ENCODE peak calls at places on chromosome 2, in eight cellular contexts. O, B, U, W, C, D, R and A are unnamed samples.

GRCh38 chr2:231197741-231198290 is 615 bp upstream of the ARMC9 start:
- DNase-seq in O (no peak), B (no peak), U (no peak), W (no peak), C (no peak), D (no peak), R (no peak), A (no peak)

GRCh38 chr2:182618672-182619079 is 97.4 kb upstream of the DNAJC10 start:
- DNase-seq in O (peak), B (no peak), U (no peak), W (no peak), C (no peak), D (peak), R (no peak), A (no peak)

GRCh38 chr2:109699646-109700045 is 85.5 kb downstream of the SOWAHC start:
- DNase-seq in O (no peak), B (no peak), U (peak), W (peak), C (no peak), D (no peak), R (no peak), A (no peak)

GRCh38 chr2:200340527-200341224 is 34.2 kb downstream of the SPATS2L start:
- DNase-seq in O (no peak), B (no peak), U (no peak), W (no peak), C (no peak), D (no peak), R (no peak), A (no peak)

GRCh38 chr2:96138146-96139145 is at the start of gene ASTL:
- DNase-seq in O (peak), B (peak), U (peak), W (peak), C (peak), D (peak), R (no peak), A (peak)

GRCh38 chr2:152036611-152037469 is 62.0 kb downstream of the CACNB4 start:
- DNase-seq in O (peak), B (peak), U (peak), W (peak), C (peak), D (peak), R (no peak), A (peak)

GRCh38 chr2:85273732-85274731 is 53.8 kb downstream of the TGOLN2 start:
- DNase-seq in O (peak), B (no peak), U (peak), W (no peak), C (no peak), D (peak), R (no peak), A (no peak)

GRCh38 chr2:219497495-219498279 is 1.0 kb upstream of the GMPPA start:
- DNase-seq in O (peak), B (peak), U (peak), W (peak), C (peak), D (peak), R (no peak), A (peak)

GRCh38 chr2:187129306-187129705 is 280.3 kb upstream of the ZSWIM2 start:
- DNase-seq in O (no peak), B (no peak), U (no peak), W (no peak), C (no peak), D (no peak), R (no peak), A (no peak)

GRCh38 chr2:118844261-118845004 is 3.0 kb downstream of the EN1 start:
- DNase-seq in O (no peak), B (no peak), U (no peak), W (no peak), C (no peak), D (no peak), R (no peak), A (no peak)

GRCh38 chr2:636151-636621 is 41.0 kb downstream of the TMEM18 start:
- DNase-seq in O (no peak), B (no peak), U (no peak), W (no peak), C (no peak), D (no peak), R (peak), A (no peak)

GRCh38 chr2:20611077-20611843 is 39.6 kb downstream of the HS1BP3 start:
- DNase-seq in O (peak), B (no peak), U (peak), W (peak), C (no peak), D (no peak), R (no peak), A (no peak)

GRCh38 chr2:67524236-67524635 is 127.1 kb downstream of the ETAA1 start:
- DNase-seq in O (no peak), B (no peak), U (no peak), W (no peak), C (no peak), D (no peak), R (no peak), A (no peak)

DNA sequence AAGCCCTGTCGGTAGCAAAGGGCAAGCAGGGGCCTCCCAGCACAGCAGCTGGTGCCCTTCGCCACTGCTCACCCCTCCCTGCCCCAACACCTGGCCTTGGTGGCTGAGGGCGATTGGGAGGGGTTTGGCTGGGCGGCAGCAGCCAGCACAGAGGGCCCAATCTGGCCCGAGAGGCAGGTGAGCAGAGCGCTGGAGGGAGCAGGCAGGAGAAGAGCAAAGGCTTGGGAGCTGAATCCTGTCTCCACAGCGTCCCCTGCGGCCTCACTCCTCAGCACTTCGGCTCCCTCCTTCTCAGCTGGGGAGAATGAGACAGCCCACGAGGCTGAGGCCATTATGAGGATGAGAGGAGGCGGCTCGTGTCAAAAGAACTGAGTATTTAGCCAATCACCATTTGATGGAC is 74.9 kb upstream of the TAF1B start:
- DNase-seq in O (no peak), B (no peak), U (no peak), W (no peak), C (peak), D (no peak), R (no peak), A (no peak)
- TF ChIP-seq CTCF in O (peak), B (no peak), U (no peak), W (no peak), C (peak), D (no peak), R (peak), A (no peak)

DNA sequence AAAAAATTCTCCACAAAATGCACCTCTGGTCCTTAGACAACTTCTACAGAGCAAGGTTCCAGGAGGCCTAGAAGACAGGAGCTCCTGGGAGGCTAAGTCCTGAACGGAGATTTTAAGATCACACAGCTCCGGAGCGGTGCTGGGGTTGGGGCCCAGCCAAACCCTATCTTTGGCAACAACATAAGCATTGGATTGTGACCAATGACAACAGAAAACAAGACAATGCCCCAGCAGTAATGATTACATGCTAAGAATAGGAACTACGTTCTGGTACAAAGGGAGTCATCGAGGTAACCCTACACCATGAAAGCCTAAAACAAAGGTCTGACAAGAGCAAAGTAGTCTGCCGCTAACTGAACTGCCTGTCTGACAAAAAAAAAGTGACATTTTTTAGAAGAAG is 171.2 kb downstream of the CMPK2 start:
- DNase-seq in O (peak), B (no peak), U (no peak), W (no peak), C (no peak), D (no peak), R (no peak), A (no peak)
- TF ChIP-seq CTCF in O (no peak), B (no peak), U (no peak), W (no peak), C (no peak), D (no peak), R (no peak), A (no peak)

DNA sequence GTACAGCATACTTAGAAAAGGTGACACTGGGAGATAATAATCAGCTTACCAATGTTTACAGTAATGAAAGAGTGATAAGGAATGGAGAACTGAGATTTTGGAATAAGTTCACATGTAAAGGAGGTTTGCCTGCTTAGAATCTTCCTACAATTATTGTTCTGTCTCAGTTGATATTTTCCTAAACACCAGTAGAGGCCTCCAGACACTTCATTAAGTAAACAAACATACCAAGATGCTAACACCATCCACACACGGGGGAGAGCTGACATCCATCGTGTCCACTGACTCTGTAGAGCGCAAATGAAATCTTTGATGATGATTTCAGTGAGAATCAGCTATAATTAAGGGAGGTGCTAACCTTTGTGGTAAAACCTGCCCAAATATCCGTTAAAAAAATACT is 211.7 kb upstream of the MMADHC start:
- DNase-seq in O (peak), B (no peak), U (peak), W (no peak), C (no peak), D (peak), R (no peak), A (peak)
- TF ChIP-seq CTCF in O (peak), B (peak), U (no peak), W (no peak), C (no peak), D (peak), R (peak), A (no peak)

DNA sequence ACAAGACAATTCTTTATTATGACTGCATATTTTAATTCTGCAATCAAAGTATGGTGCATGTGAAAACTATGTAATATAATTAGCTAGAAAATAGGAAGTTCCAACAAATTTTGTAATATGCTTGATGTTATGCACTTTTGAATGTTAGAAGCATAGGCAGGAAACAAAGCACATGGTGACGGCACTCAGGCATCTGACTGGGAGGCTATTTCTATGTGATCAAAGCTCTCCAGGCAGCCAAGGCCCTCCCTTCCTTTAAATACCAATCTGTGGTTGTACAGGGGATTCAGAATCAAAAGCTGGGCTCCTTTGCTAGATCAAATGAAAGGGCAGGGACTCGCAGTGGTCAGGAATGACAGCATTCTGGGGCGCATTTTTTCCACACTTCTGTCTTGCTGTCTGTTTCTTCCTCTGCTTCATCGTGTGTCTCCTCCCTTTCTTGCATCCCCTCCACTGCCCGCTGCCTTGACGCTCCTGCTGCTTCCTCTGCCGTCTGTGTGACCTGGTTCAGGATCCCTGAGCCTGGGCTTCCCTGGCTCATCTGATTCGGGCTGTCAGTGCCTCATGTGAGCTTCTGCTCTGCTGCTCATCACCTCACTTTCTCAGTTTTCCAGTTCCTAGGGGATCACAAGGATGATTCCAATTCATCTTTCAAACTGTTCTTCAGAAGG is 30.8 kb downstream of the TMEM182 start:
- DNase-seq in O (no peak), B (no peak), U (no peak), W (no peak), C (no peak), D (no peak), R (no peak), A (no peak)
- TF ChIP-seq CTCF in O (no peak), B (no peak), U (no peak), W (no peak), C (no peak), D (no peak), R (no peak), A (no peak)

DNA sequence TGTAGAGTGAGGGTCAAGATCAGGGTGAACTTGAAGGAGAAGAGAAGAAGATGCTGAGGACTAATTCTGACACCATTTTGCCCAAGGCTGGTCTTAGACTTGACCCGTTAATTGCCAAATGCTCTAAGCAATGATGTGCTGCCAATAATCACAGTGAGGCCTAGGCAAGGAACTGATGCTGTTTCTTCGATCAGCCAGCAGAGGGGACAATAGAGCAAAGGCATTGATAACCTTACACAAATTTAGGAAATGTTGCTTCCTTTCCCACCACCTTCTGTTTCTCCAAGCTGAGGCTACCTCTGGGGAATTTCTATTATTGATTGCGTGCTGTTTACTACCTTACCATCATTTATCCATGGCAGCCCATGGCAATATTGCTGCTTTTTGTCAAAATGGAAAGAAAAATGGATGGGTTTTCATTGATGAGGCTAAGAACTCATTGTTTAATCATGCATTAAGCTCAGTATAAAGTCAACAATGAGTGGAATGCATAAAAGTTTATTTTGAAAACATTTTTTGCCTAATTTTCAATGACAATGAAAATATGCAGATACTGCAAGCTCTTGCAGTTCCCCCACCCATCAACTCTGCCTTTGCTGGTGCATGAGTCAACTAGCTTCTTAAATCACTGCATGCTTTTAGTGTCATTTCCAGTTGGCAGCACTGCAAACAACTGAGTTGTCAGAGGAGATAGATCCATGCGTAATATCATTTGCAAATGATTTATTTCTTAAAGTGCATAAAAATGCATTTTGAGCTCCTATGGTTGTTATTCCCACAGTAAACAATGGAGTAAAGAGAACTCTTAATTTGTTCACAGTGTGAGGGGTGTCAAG is 116.4 kb upstream of the NYAP2 start:
- DNase-seq in O (peak), B (peak), U (peak), W (no peak), C (no peak), D (peak), R (no peak), A (peak)
- TF ChIP-seq CTCF in O (peak), B (peak), U (peak), W (no peak), C (peak), D (peak), R (peak), A (peak)

DNA sequence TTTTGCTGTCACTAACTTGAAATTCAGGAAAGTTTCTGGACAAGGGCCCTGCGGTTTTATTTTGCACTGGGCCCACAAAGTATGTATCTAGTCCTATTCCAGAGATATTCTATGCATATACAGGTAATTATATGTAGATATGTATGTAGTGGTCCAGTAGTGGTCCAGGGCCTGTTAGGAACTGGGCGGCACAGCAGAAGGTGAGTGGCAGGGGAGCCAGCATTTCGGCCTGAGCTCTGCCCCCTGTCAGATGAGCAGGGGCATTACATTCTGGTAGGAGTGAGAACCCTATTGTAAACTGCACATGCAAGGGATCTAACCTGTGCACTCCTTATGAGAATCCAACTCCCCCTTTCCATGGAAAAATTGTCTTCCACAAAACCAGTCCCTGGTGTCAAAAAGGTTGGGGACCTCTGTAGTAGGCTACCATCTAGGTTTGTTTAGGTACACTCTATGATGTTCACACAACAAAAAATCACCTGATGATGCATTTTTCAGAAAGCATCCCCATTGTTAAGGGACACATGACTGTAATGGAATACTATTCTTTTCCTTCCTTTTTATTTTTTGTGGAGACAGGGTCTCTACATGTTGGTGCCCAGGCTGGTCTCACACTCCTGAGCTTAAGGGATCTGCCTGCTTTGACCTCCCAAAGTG is 2.8 kb upstream of the PPP4R3B start:
- DNase-seq in O (no peak), B (no peak), U (peak), W (no peak), C (no peak), D (peak), R (no peak), A (no peak)
- TF ChIP-seq CTCF in O (peak), B (peak), U (peak), W (no peak), C (peak), D (peak), R (peak), A (peak)

GRCh38 chr2:240595381-240596079 is 9.0 kb downstream of the CAPN10 start:
- DNase-seq in O (no peak), B (peak), U (no peak), W (no peak), C (no peak), D (no peak), R (no peak), A (peak)
- TF ChIP-seq CTCF in O (peak), B (no peak), U (no peak), W (no peak), C (peak), D (peak), R (peak), A (peak)

GRCh38 chr2:179218848-179219594 is 45.6 kb downstream of the SESTD1 start:
- DNase-seq in O (peak), B (peak), U (peak), W (peak), C (peak), D (peak), R (no peak), A (peak)
- TF ChIP-seq CTCF in O (peak), B (peak), U (peak), W (no peak), C (peak), D (peak), R (peak), A (peak)

DNA sequence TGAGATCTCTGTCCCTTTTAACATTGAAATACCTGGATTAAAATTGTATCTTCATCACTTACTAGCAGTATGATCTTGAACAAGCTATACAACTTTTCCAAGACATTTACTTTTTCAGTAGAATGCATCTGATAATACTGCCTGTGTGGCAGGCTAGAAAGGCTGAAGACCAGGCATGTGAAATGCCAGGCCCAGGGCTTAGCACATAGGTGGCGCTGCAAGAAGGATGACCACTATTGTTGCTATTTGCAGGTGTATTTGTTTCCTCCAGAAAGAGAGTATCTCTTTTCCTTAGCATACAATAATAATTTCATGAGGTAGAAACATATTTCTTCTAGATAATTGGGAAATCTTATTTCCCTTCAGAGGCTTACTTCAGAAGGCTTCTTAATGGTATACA is 331.3 kb downstream of the THSD7B start:
- DNase-seq in O (no peak), B (no peak), U (peak), W (no peak), C (no peak), D (peak), R (no peak), A (no peak)
- TF ChIP-seq CTCF in O (peak), B (no peak), U (no peak), W (no peak), C (peak), D (peak), R (no peak), A (no peak)